ENCODE peak calls at places on chromosomes 1 and 21, in six cellular contexts. G, D, J, Q, O and M are unnamed samples. For H3K4me1, the result is how much of the 10 kb centered on the place peaks cover.

GRCh38 chr1:206503591-206504362 is 3.6 kb upstream of the RASSF5 start:
- DNase-seq in G (no peak), D (peak), J (no peak), Q (no peak), O (peak), M (peak)

GRCh38 chr1:97827887-97828286 is 92.9 kb downstream of the DPYD start:
- DNase-seq in G (no peak), D (no peak), J (no peak), Q (no peak), O (peak), M (no peak)

GRCh38 chr1:235708390-235708962 is 58.9 kb upstream of the GNG4 start:
- DNase-seq in G (no peak), D (no peak), J (no peak), Q (no peak), O (no peak), M (peak)

GRCh38 chr1:157966034-157966671 is 27.3 kb upstream of the KIRREL1 start:
- DNase-seq in G (no peak), D (no peak), J (no peak), Q (no peak), O (peak), M (no peak)

GRCh38 chr1:22171951-22172715 is 29.2 kb upstream of the WNT4 start:
- DNase-seq in G (no peak), D (no peak), J (no peak), Q (no peak), O (no peak), M (peak)

GRCh38 chr1:50266509-50266908 is 156.7 kb downstream of the DMRTA2 start:
- DNase-seq in G (no peak), D (no peak), J (no peak), Q (no peak), O (no peak), M (no peak)

GRCh38 chr1:29122662-29122986 is 1.1 kb downstream of the TMEM200B start:
- DNase-seq in G (peak), D (no peak), J (no peak), Q (no peak), O (no peak), M (peak)

GRCh38 chr1:31704261-31705079 is 653 bp upstream of the COL16A1 start:
- DNase-seq in G (no peak), D (no peak), J (no peak), Q (no peak), O (peak), M (peak)

GRCh38 chr21:42237577-42237976 is 18.6 kb downstream of the ABCG1 start:
- DNase-seq in G (no peak), D (no peak), J (no peak), Q (peak), O (no peak), M (no peak)

GRCh38 chr1:170267317-170267716 is 121.6 kb downstream of the NTMT2 start:
- DNase-seq in G (no peak), D (no peak), J (no peak), Q (no peak), O (peak), M (no peak)

GRCh38 chr1:115677570-115677969 is 35.8 kb downstream of the VANGL1 start:
- DNase-seq in G (no peak), D (no peak), J (no peak), Q (no peak), O (no peak), M (no peak)

GRCh38 chr1:115426271-115426771 is 88.3 kb upstream of the NGF start:
- DNase-seq in G (peak), D (no peak), J (no peak), Q (no peak), O (no peak), M (peak)

GRCh38 chr1:54800899-54801759 is at the start of gene TTC22:
- DNase-seq in G (no peak), D (peak), J (peak), Q (peak), O (peak), M (peak)

GRCh38 chr1:198220428-198220827 is 63.6 kb downstream of the NEK7 start:
- DNase-seq in G (no peak), D (no peak), J (no peak), Q (no peak), O (no peak), M (peak)

GRCh38 chr1:31771891-31772668 is 7.9 kb upstream of the ADGRB2 start:
- DNase-seq in G (no peak), D (no peak), J (no peak), Q (no peak), O (no peak), M (peak)

GRCh38 chr1:102879439-102879993 is 228.8 kb downstream of the COL11A1 start:
- DNase-seq in G (no peak), D (no peak), J (no peak), Q (no peak), O (peak), M (peak)

GRCh38 chr21:40421121-40421520 is 425.8 kb downstream of the DSCAM start:
- DNase-seq in G (no peak), D (no peak), J (no peak), Q (no peak), O (no peak), M (peak)

GRCh38 chr1:21939650-21940374 is 2.7 kb upstream of the HSPG2 start:
- DNase-seq in G (peak), D (no peak), J (no peak), Q (no peak), O (peak), M (peak)

GRCh38 chr1:199646761-199647160 is 380.7 kb upstream of the NR5A2 start:
- DNase-seq in G (no peak), D (no peak), J (no peak), Q (no peak), O (no peak), M (no peak)

GRCh38 chr1:68308034-68308433 is 75.7 kb upstream of the WLS start:
- DNase-seq in G (no peak), D (no peak), J (no peak), Q (no peak), O (no peak), M (no peak)

GRCh38 chr1:42946120-42947009 is 12.3 kb downstream of the SLC2A1 start:
- DNase-seq in G (no peak), D (no peak), J (no peak), Q (no peak), O (no peak), M (no peak)

GRCh38 chr1:229167356-229167755 is 103.6 kb upstream of the RAB4A start:
- DNase-seq in G (no peak), D (no peak), J (no peak), Q (no peak), O (peak), M (no peak)

GRCh38 chr21:36792505-36792967 is 93.6 kb downstream of the SIM2 start:
- DNase-seq in G (no peak), D (no peak), J (no peak), Q (no peak), O (no peak), M (peak)

GRCh38 chr1:115377411-115377810 is 39.4 kb upstream of the NGF start:
- DNase-seq in G (no peak), D (no peak), J (no peak), Q (no peak), O (no peak), M (no peak)

GRCh38 chr1:57015071-57015470 is 49.3 kb upstream of the C8B start:
- DNase-seq in G (no peak), D (no peak), J (no peak), Q (no peak), O (no peak), M (no peak)

GRCh38 chr21:17463441-17463840 is 49.4 kb upstream of the CXADR start:
- DNase-seq in G (no peak), D (no peak), J (no peak), Q (no peak), O (no peak), M (peak)

GRCh38 chr1:150530491-150531159 is 15.1 kb downstream of the FALEC start:
- DNase-seq in G (no peak), D (peak), J (no peak), Q (no peak), O (no peak), M (no peak)

GRCh38 chr21:44285102-44285501 is 574 bp upstream of the AIRE start:
- DNase-seq in G (no peak), D (peak), J (no peak), Q (no peak), O (no peak), M (no peak)

GRCh38 chr1:230085178-230085515 is 18.1 kb downstream of the GALNT2 start:
- DNase-seq in G (no peak), D (no peak), J (no peak), Q (no peak), O (no peak), M (peak)

GRCh38 chr1:229631966-229632365 is 5.9 kb downstream of the URB2 start:
- DNase-seq in G (no peak), D (no peak), J (no peak), Q (no peak), O (no peak), M (no peak)

GRCh38 chr1:173202430-173203145 is 4.5 kb downstream of the TNFSF4 start:
- DNase-seq in G (no peak), D (no peak), J (no peak), Q (no peak), O (peak), M (peak)

GRCh38 chr1:15432327-15432726 is 5.9 kb upstream of the CTRC start:
- DNase-seq in G (no peak), D (no peak), J (no peak), Q (no peak), O (no peak), M (no peak)

DNA sequence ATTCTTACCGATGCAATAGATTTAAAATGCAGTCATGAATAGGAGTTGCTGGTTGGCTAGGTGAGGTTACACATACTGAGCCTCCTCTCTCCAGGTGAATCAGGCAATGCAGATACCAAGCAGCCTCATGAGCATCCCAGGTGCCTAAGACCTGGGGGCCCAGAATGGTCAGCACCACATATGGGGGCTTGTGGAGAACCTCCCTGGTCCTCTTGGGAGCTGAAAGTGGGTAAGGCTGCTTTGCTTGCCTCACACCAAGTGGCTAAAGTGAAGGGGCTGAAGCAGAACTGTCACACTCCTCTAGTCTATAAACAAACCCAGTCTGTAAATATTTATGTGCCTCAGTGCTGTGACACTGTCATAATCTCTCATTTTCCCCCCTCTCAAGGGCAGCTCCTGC is 157.7 kb upstream of the TNR start:
- DNase-seq in G (no peak), D (no peak), J (no peak), Q (no peak), O (no peak), M (no peak)
- H3K27ac ChIP-seq in G (no peak), D (no peak), J (no peak), Q (no peak), O (no peak), M (no peak)

GRCh38 chr1:8384577-8384976 is 66.7 kb downstream of the SLC45A1 start:
- DNase-seq in G (no peak), D (no peak), J (no peak), Q (no peak), O (no peak), M (no peak)

GRCh38 chr1:8381618-8382017 is 63.7 kb downstream of the SLC45A1 start:
- DNase-seq in G (no peak), D (no peak), J (no peak), Q (no peak), O (no peak), M (peak)

GRCh38 chr1:8382051-8382505 is 64.2 kb downstream of the SLC45A1 start:
- DNase-seq in G (no peak), D (no peak), J (no peak), Q (no peak), O (peak), M (no peak)

GRCh38 chr1:8384088-8384487 is 66.2 kb downstream of the SLC45A1 start:
- DNase-seq in G (no peak), D (no peak), J (no peak), Q (no peak), O (no peak), M (no peak)

DNA sequence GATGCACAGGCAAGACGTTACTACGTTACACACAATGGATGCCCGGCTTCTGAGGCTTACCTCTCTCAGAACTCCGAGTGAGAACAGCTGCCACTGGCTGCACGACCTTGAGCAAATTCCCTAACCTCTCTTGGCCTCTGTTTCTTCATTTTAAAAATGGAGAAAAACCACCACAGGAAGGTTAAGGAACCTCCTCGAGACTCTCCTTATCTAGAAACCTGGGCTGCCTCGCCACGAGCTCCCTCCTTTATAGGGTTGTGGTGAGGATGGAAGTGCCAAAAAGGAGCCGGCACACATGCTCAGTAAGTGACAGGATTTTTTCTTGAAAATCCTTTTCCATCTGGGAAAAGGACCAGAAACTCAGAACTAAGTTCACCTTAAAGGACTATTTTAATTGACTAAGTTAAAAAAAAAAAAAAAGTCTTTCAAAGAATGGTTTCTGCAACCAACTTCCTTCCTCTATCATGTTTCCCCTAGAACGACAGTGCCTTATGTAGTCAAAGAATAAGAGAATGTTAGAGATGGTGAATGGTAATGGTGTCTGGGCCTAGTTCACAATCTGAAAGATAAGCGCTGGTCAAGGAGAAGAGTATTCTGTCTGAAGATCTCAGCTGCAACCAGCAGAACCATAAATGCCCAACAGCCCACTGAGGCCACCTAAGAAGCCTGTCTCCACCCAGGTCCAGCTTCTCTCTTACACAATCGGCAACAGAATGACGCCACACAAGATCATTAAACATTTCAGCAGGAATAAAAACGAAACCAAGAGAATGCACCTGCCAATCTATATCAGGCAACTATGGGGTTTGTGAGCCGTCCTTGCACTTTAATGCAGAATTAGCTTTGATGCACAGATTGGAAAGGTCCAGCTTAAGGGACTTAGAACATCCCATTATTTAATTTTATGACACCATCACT is 65.0 kb downstream of the SLC45A1 start:
- DNase-seq in G (no peak), D (no peak), J (no peak), Q (no peak), O (no peak), M (no peak)
- H3K4me1 ChIP-seq in G (half or more), D (half or more), J (under half), Q (half or more), O (half or more), M (under half)

DNA sequence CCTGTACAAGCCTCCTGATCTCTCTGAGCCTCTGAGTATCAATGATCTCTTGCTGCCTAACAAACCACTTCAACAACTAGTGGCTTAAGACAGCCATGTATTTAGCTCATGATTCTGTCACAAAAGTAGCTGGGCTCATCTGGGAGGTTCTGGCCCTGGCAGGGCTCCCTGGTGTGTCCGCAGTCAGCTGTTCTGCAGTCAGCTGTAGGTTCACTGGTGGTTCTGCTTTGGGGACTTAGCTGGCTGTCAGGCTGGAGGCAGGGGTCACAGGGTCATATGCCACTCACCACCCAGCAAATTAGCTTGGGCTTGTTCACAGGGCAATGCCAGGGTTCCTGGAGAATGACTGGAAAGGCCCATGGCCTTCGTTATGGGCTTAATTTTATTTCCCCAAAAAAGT is 64.8 kb downstream of the DISP3 start:
- DNase-seq in G (no peak), D (no peak), J (no peak), Q (no peak), O (no peak), M (no peak)
- H3K27ac ChIP-seq in G (no peak), D (no peak), J (no peak), Q (no peak), O (no peak), M (no peak)

GRCh38 chr1:243473281-243474210 is 217.7 kb downstream of the SDCCAG8 start:
- DNase-seq in G (no peak), D (no peak), J (no peak), Q (no peak), O (peak), M (no peak)

GRCh38 chr1:243471026-243471685 is 215.3 kb downstream of the SDCCAG8 start:
- DNase-seq in G (no peak), D (no peak), J (no peak), Q (no peak), O (no peak), M (no peak)

GRCh38 chr1:243471754-243472725 is 216.2 kb downstream of the SDCCAG8 start:
- DNase-seq in G (no peak), D (no peak), J (no peak), Q (no peak), O (no peak), M (peak)

GRCh38 chr1:243474384-243474851 is 218.6 kb downstream of the SDCCAG8 start:
- DNase-seq in G (no peak), D (no peak), J (no peak), Q (no peak), O (no peak), M (no peak)

DNA sequence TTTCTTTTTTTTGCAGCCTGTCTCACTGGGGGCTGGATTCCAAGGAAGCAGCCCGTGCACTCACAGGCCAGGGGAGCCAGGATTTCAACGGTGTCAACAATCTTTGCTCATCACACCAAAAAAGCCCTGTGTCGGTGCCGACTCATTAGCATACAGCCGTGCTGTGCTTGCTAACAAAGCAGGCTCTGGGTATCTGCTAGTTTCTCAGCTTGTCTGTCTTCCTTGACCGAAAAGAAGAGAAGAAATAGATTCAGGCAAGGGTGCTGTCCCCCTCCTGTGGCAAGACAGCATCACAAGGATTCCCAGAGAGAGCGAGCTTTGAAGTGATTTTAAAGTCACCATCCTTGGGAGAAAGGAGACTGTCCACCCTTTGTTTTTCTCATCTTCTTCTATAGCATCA is 214.7 kb downstream of the SDCCAG8 start:
- DNase-seq in G (no peak), D (no peak), J (no peak), Q (no peak), O (no peak), M (no peak)
- H3K4me1 ChIP-seq in G (under half), D (under half), J (under half), Q (under half), O (under half), M (under half)

GRCh38 chr1:211599250-211599649 is 20.3 kb upstream of the SLC30A1 start:
- DNase-seq in G (no peak), D (no peak), J (no peak), Q (no peak), O (no peak), M (no peak)
- H3K27ac ChIP-seq in G (no peak), D (no peak), J (no peak), Q (no peak), O (no peak), M (no peak)

GRCh38 chr1:225449774-225450173 is 21.9 kb upstream of the LBR start:
- DNase-seq in G (no peak), D (no peak), J (no peak), Q (no peak), O (no peak), M (no peak)
- H3K4me1 ChIP-seq in G (under half), D (half or more), J (under half), Q (under half), O (under half), M (under half)